ENCODE peak calls at places on chromosome 9, in six cellular contexts. One of them, this sample, is unnamed.

GRCh38 chr9:38370231-38370630 is 22.3 kb upstream of the ALDH1B1 start:
- DNase-seq in astrocyte of the spinal cord: no peak
- DNase-seq in T1000: no peak
- DNase-seq in T-helper 2 cell: no peak
- DNase-seq in osteocyte: no peak
- DNase-seq in activated T-cell treated with anti-CD3 and anti-CD28 coated beads for 1 hour: no peak
- DNase-seq in this sample: no peak

GRCh38 chr9:93091056-93091452 is 5.0 kb upstream of the CARD19 start:
- DNase-seq in astrocyte of the spinal cord: no peak
- DNase-seq in T1000: no peak
- DNase-seq in T-helper 2 cell: no peak
- DNase-seq in osteocyte: peak; percentile 21
- DNase-seq in activated T-cell treated with anti-CD3 and anti-CD28 coated beads for 1 hour: no peak
- DNase-seq in this sample: no peak

GRCh38 chr9:131667576-131667975 is 72.3 kb downstream of the RAPGEF1 start:
- DNase-seq in astrocyte of the spinal cord: peak; percentile 35
- DNase-seq in T1000: no peak
- DNase-seq in T-helper 2 cell: no peak
- DNase-seq in osteocyte: no peak
- DNase-seq in activated T-cell treated with anti-CD3 and anti-CD28 coated beads for 1 hour: peak; percentile 34
- DNase-seq in this sample: no peak

GRCh38 chr9:118170032-118170955 is 466.1 kb downstream of the TLR4 start:
- DNase-seq in astrocyte of the spinal cord: peak; percentile 49
- DNase-seq in T1000: peak; percentile 30
- DNase-seq in T-helper 2 cell: no peak
- DNase-seq in osteocyte: no peak
- DNase-seq in activated T-cell treated with anti-CD3 and anti-CD28 coated beads for 1 hour: no peak
- DNase-seq in this sample: no peak

GRCh38 chr9:110028281-110029075 is 179.5 kb downstream of the C9orf152 start:
- DNase-seq in astrocyte of the spinal cord: peak; percentile 38
- DNase-seq in T1000: no peak
- DNase-seq in T-helper 2 cell: no peak
- DNase-seq in osteocyte: no peak
- DNase-seq in activated T-cell treated with anti-CD3 and anti-CD28 coated beads for 1 hour: no peak
- DNase-seq in this sample: no peak

GRCh38 chr9:83238871-83239624 is 176.1 kb upstream of the RASEF start:
- DNase-seq in astrocyte of the spinal cord: no peak
- DNase-seq in T1000: no peak
- DNase-seq in T-helper 2 cell: no peak
- DNase-seq in osteocyte: no peak
- DNase-seq in activated T-cell treated with anti-CD3 and anti-CD28 coated beads for 1 hour: no peak
- DNase-seq in this sample: no peak

GRCh38 chr9:127776919-127777280 is 1.6 kb downstream of the SH2D3C start:
- DNase-seq in astrocyte of the spinal cord: no peak
- DNase-seq in T1000: no peak
- DNase-seq in T-helper 2 cell: no peak
- DNase-seq in osteocyte: no peak
- DNase-seq in activated T-cell treated with anti-CD3 and anti-CD28 coated beads for 1 hour: no peak
- DNase-seq in this sample: no peak

GRCh38 chr9:95073042-95073607 is 244.4 kb downstream of the FANCC start:
- DNase-seq in astrocyte of the spinal cord: no peak
- DNase-seq in T1000: no peak
- DNase-seq in T-helper 2 cell: no peak
- DNase-seq in osteocyte: peak; percentile 71
- DNase-seq in activated T-cell treated with anti-CD3 and anti-CD28 coated beads for 1 hour: no peak
- DNase-seq in this sample: no peak

GRCh38 chr9:137772281-137772873 is 105.2 kb upstream of the CACNA1B start:
- DNase-seq in astrocyte of the spinal cord: no peak
- DNase-seq in T1000: no peak
- DNase-seq in T-helper 2 cell: no peak
- DNase-seq in osteocyte: no peak
- DNase-seq in activated T-cell treated with anti-CD3 and anti-CD28 coated beads for 1 hour: no peak
- DNase-seq in this sample: no peak

GRCh38 chr9:36609306-36609705 is 36.6 kb downstream of the MELK start:
- DNase-seq in astrocyte of the spinal cord: no peak
- DNase-seq in T1000: no peak
- DNase-seq in T-helper 2 cell: no peak
- DNase-seq in osteocyte: no peak
- DNase-seq in activated T-cell treated with anti-CD3 and anti-CD28 coated beads for 1 hour: no peak
- DNase-seq in this sample: no peak

GRCh38 chr9:93052791-93053540 is 5.5 kb upstream of the SUSD3 start:
- DNase-seq in astrocyte of the spinal cord: no peak
- DNase-seq in T1000: no peak
- DNase-seq in T-helper 2 cell: no peak
- DNase-seq in osteocyte: no peak
- DNase-seq in activated T-cell treated with anti-CD3 and anti-CD28 coated beads for 1 hour: no peak
- DNase-seq in this sample: no peak

GRCh38 chr9:135741276-135742219 is 39.6 kb downstream of the KCNT1 start:
- DNase-seq in astrocyte of the spinal cord: no peak
- DNase-seq in T1000: no peak
- DNase-seq in T-helper 2 cell: no peak
- DNase-seq in osteocyte: no peak
- DNase-seq in activated T-cell treated with anti-CD3 and anti-CD28 coated beads for 1 hour: no peak
- DNase-seq in this sample: no peak

GRCh38 chr9:126916909-126917308 is 2.3 kb downstream of the RALGPS1 start:
- DNase-seq in astrocyte of the spinal cord: no peak
- DNase-seq in T1000: no peak
- DNase-seq in T-helper 2 cell: no peak
- DNase-seq in osteocyte: no peak
- DNase-seq in activated T-cell treated with anti-CD3 and anti-CD28 coated beads for 1 hour: no peak
- DNase-seq in this sample: no peak

GRCh38 chr9:105138306-105138801 is 106.1 kb upstream of the SLC44A1 start:
- DNase-seq in astrocyte of the spinal cord: peak; percentile 78
- DNase-seq in T1000: no peak
- DNase-seq in T-helper 2 cell: no peak
- DNase-seq in osteocyte: peak; percentile 93
- DNase-seq in activated T-cell treated with anti-CD3 and anti-CD28 coated beads for 1 hour: no peak
- DNase-seq in this sample: no peak

GRCh38 chr9:89999534-90000370 is 394.9 kb downstream of the GADD45G start:
- DNase-seq in astrocyte of the spinal cord: peak; percentile 64
- DNase-seq in T1000: no peak
- DNase-seq in T-helper 2 cell: no peak
- DNase-seq in osteocyte: peak; percentile 84
- DNase-seq in activated T-cell treated with anti-CD3 and anti-CD28 coated beads for 1 hour: peak; percentile 10
- DNase-seq in this sample: peak; percentile 68

GRCh38 chr9:114919611-114920010 is 10.8 kb downstream of the TNFSF8 start:
- DNase-seq in astrocyte of the spinal cord: no peak
- DNase-seq in T1000: no peak
- DNase-seq in T-helper 2 cell: no peak
- DNase-seq in osteocyte: no peak
- DNase-seq in activated T-cell treated with anti-CD3 and anti-CD28 coated beads for 1 hour: no peak
- DNase-seq in this sample: no peak

GRCh38 chr9:98087420-98088354 is 31.2 kb downstream of the NANS start:
- DNase-seq in astrocyte of the spinal cord: peak; percentile 55
- DNase-seq in T1000: no peak
- DNase-seq in T-helper 2 cell: peak; percentile 24
- DNase-seq in osteocyte: no peak
- DNase-seq in activated T-cell treated with anti-CD3 and anti-CD28 coated beads for 1 hour: peak; percentile 19
- DNase-seq in this sample: no peak

GRCh38 chr9:110308504-110309109 is 29.1 kb downstream of the TXNDC8 start:
- DNase-seq in astrocyte of the spinal cord: no peak
- DNase-seq in T1000: no peak
- DNase-seq in T-helper 2 cell: no peak
- DNase-seq in osteocyte: no peak
- DNase-seq in activated T-cell treated with anti-CD3 and anti-CD28 coated beads for 1 hour: no peak
- DNase-seq in this sample: no peak

GRCh38 chr9:30851600-30851999 is 1532.8 kb upstream of the ACO1 start:
- DNase-seq in astrocyte of the spinal cord: no peak
- DNase-seq in T1000: no peak
- DNase-seq in T-helper 2 cell: no peak
- DNase-seq in osteocyte: no peak
- DNase-seq in activated T-cell treated with anti-CD3 and anti-CD28 coated beads for 1 hour: no peak
- DNase-seq in this sample: no peak

GRCh38 chr9:79233542-79233941 is 338.2 kb upstream of the TLE4 start:
- DNase-seq in astrocyte of the spinal cord: peak; percentile 15
- DNase-seq in T1000: no peak
- DNase-seq in T-helper 2 cell: no peak
- DNase-seq in osteocyte: no peak
- DNase-seq in activated T-cell treated with anti-CD3 and anti-CD28 coated beads for 1 hour: no peak
- DNase-seq in this sample: peak; percentile 8

GRCh38 chr9:90905822-90906221 is 104.2 kb downstream of the SYK start:
- DNase-seq in astrocyte of the spinal cord: no peak
- DNase-seq in T1000: no peak
- DNase-seq in T-helper 2 cell: no peak
- DNase-seq in osteocyte: no peak
- DNase-seq in activated T-cell treated with anti-CD3 and anti-CD28 coated beads for 1 hour: no peak
- DNase-seq in this sample: no peak

GRCh38 chr9:123282343-123283047 is 14.1 kb upstream of the STRBP start:
- DNase-seq in astrocyte of the spinal cord: no peak
- DNase-seq in T1000: peak; percentile 10
- DNase-seq in T-helper 2 cell: no peak
- DNase-seq in osteocyte: peak; percentile 62
- DNase-seq in activated T-cell treated with anti-CD3 and anti-CD28 coated beads for 1 hour: no peak
- DNase-seq in this sample: no peak

GRCh38 chr9:109117856-109118801 is 1.6 kb downstream of the TMEM245 start:
- DNase-seq in astrocyte of the spinal cord: peak; percentile 79
- DNase-seq in T1000: peak; percentile 57
- DNase-seq in T-helper 2 cell: no peak
- DNase-seq in osteocyte: no peak
- DNase-seq in activated T-cell treated with anti-CD3 and anti-CD28 coated beads for 1 hour: peak; percentile 17
- DNase-seq in this sample: no peak

GRCh38 chr9:111621895-111622480 is 9.1 kb upstream of the DNAJC25 start:
- DNase-seq in astrocyte of the spinal cord: peak; percentile 50
- DNase-seq in T1000: no peak
- DNase-seq in T-helper 2 cell: no peak
- DNase-seq in osteocyte: no peak
- DNase-seq in activated T-cell treated with anti-CD3 and anti-CD28 coated beads for 1 hour: peak; percentile 21
- DNase-seq in this sample: no peak

GRCh38 chr9:12933957-12934356 is 159.1 kb downstream of the LURAP1L start:
- DNase-seq in astrocyte of the spinal cord: no peak
- DNase-seq in T1000: no peak
- DNase-seq in T-helper 2 cell: no peak
- DNase-seq in osteocyte: no peak
- DNase-seq in activated T-cell treated with anti-CD3 and anti-CD28 coated beads for 1 hour: no peak
- DNase-seq in this sample: no peak

GRCh38 chr9:119026120-119026519 is 343.1 kb downstream of the BRINP1 start:
- DNase-seq in astrocyte of the spinal cord: peak; percentile 43
- DNase-seq in T1000: no peak
- DNase-seq in T-helper 2 cell: no peak
- DNase-seq in osteocyte: no peak
- DNase-seq in activated T-cell treated with anti-CD3 and anti-CD28 coated beads for 1 hour: no peak
- DNase-seq in this sample: no peak